ENCODE peak calls at places on chromosomes 12 and 14, in five cellular contexts. N is K562, W is H1, Q is GM12878, Z is HepG2. P is an unnamed sample.

GRCh38 chr12:94187351-94187750 is 39.0 kb downstream of the PLXNC1 start:
- DNase-seq in Q (no peak), W (no peak), N (no peak), Z (no peak), P (no peak)

GRCh38 chr14:97536421-97536820 is 739.2 kb downstream of the VRK1 start:
- DNase-seq in W (no peak), Z (no peak), Q (no peak), N (no peak), P (no peak)

GRCh38 chr14:104267895-104268294 is 129.5 kb downstream of the KIF26A start:
- DNase-seq in Z (no peak), Q (no peak), W (no peak), N (no peak), P (no peak)

GRCh38 chr12:4538207-4539160 is at the start of gene RAD51AP1:
- DNase-seq in N (peak; percentile 95), Z (peak; percentile 93), W (peak; percentile 91), Q (peak; percentile 92), P (peak; percentile 96)

GRCh38 chr12:116233669-116234068 is 43.8 kb downstream of the MED13L start:
- DNase-seq in N (no peak), Q (no peak), Z (no peak), W (no peak), P (no peak)

GRCh38 chr12:1552978-1553471 is 41.4 kb downstream of the FBXL14 start:
- DNase-seq in Z (no peak), Q (no peak), N (no peak), W (no peak), P (no peak)

GRCh38 chr12:67697443-67697842 is 48.9 kb downstream of the DYRK2 start:
- DNase-seq in Z (no peak), W (no peak), N (no peak), Q (no peak), P (no peak)

GRCh38 chr12:107355612-107356011 is 262.3 kb upstream of the CRY1 start:
- DNase-seq in Z (peak; percentile 56), N (no peak), Q (no peak), W (no peak), P (no peak)

GRCh38 chr14:102097441-102098135 is 10.7 kb upstream of the HSP90AA1 start:
- DNase-seq in Q (no peak), N (no peak), W (no peak), Z (no peak), P (no peak)

GRCh38 chr12:111799758-111800157 is 33.0 kb downstream of the ALDH2 start:
- DNase-seq in Q (no peak), N (no peak), W (no peak), Z (no peak), P (no peak)

GRCh38 chr12:125387206-125387605 is 322.0 kb downstream of the AACS start:
- DNase-seq in Q (no peak), Z (peak; percentile 76), N (no peak), W (no peak), P (no peak)

GRCh38 chr12:26135010-26135420 is 10.2 kb upstream of the BHLHE41 start:
- DNase-seq in Q (no peak), N (no peak), Z (no peak), W (no peak), P (no peak)

GRCh38 chr12:84982888-84983287 is 53.2 kb downstream of the TSPAN19 start:
- DNase-seq in N (no peak), Q (no peak), W (no peak), Z (no peak), P (no peak)

DNA sequence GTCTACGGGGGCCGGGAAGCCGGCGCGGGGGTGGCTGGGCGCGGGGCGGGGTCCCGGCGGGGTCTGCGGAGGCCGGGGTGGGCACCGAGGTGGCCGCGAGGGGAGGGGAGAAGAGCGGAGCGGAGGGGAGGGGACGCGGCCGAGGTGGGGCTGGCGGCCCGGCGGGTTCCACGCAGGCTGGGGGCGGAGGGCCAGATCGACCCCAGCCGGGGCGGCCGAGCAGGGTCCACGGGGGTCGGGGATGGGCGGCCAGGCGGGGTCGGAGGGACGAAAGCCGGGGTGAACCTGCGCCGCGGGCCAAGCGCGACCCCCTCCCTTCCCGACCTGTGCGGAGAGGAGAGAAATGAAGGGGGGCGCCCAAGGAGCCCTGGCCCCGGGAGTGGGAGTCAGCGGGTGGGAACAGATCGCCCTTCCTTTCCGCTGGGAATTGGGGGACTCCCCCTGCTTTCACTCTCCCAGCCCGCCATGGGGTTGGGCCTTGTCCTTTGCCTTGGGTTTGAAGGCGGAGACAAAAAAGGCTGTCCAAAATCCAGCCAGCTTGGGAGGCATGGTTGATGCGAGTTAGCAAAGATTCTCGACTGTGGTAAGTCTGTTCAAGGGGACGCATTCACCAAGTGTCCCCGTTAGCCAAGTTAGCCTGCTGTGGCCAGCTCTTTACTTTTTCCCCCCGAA is 493 bp upstream of the CKAP4 start:
- DNase-seq in Z (peak; percentile 19), W (no peak), N (no peak), Q (no peak), P (no peak)
- TF ChIP-seq POLR2A in Z (peak; percentile 25), W (peak; percentile 56), N (no peak), Q (peak; percentile 55), P (no peak)

DNA sequence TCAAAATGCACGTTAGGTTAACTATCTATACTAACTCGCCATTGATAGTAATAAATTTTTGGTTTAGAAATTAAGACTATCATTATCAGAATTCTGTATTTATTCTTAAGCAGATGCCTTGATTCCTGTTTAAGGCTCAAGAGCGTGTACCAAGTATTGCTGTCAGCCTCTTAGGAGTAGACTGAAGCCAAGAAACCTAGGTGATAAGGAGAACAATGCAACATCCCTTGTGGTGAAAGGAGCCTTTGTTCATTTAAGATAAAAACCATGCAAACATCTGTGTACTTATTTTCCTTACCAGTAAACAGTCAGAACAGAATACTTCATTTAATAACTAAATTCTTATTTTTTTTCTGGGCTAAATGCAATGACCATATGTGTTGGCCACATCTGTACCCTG is 109.4 kb upstream of the NOVA1 start:
- DNase-seq in Z (no peak), N (no peak), W (no peak), Q (no peak), P (no peak)
- TF ChIP-seq CEBPB in Z (no peak), N (no peak), W (no peak), Q (no peak), P (no peak)

GRCh38 chr12:57744194-57744776 is 554 bp upstream of the TSPAN31 start:
- DNase-seq in W (no peak), Q (peak; percentile 55), N (peak; percentile 83), Z (no peak), P (peak; percentile 92)
- TF ChIP-seq SRF in W (no peak), Q (no peak), N (no peak), Z (no peak), P (no peak)

GRCh38 chr12:113680868-113681267 is 209.2 kb upstream of the LHX5 start:
- DNase-seq in N (no peak), W (no peak), Q (no peak), Z (no peak), P (no peak)

GRCh38 chr12:113688313-113688712 is 216.6 kb upstream of the LHX5 start:
- DNase-seq in N (no peak), W (no peak), Q (no peak), Z (no peak), P (no peak)

GRCh38 chr12:113683566-113683965 is 211.9 kb upstream of the LHX5 start:
- DNase-seq in W (no peak), N (no peak), Z (no peak), Q (no peak), P (no peak)

GRCh38 chr12:113684908-113685512 is 213.3 kb upstream of the LHX5 start:
- DNase-seq in N (peak; percentile 48), W (no peak), Z (no peak), Q (no peak), P (no peak)

DNA sequence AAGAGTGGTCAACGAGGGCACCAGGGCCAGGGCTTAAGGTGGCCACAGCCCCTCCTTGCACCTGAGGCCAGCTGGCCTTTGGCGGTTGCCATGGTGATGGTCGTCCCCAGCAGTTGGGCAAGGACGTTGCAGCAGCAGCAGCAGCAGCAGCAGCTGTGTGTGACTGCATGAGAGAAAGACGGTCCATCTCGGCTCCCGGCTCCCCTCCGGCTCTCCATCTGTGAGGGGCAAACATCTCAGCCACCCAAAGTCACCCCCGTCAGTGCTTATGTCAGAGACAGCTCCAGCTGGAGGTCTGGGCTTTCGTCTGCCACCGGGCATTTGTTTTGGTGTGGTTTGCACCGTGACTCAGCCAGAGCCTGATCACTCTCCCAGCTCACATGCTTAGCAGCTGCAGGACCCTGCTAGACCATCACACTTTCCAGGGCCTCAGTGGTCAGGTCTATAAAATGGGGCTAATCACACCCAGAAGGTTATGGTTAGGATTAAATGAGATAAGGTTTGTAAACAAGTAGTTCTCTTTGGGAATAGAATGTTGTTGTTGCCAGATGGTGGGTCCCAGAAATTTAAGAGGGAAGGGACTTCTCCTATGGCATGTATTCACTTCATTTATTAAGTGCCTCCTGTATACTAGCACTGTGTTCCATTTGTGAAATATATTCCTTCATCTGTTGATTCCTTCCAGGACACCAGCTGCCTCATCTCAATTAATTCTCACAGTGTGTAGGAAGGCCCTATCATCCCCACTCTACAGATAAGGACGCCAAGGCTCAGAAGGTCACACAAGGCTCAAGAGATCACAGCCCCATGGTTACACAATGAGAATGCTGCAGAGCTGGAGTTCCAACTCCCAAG is 212.6 kb upstream of the LHX5 start:
- DNase-seq in Z (no peak), Q (no peak), W (no peak), N (no peak), P (no peak)
- TF ChIP-seq POLR2A in Z (no peak), Q (no peak), W (no peak), N (no peak), P (no peak)

GRCh38 chr12:78121969-78122610 is 291.4 kb downstream of the NAV3 start:
- DNase-seq in W (no peak), Z (no peak), N (no peak), Q (no peak), P (no peak)
- TF ChIP-seq CEBPB in W (no peak), Z (no peak), N (no peak), Q (no peak), P (no peak)

GRCh38 chr12:56590237-56590830 is 39.8 kb downstream of the BAZ2A start:
- DNase-seq in W (no peak), Q (no peak), N (peak; percentile 67), Z (peak; percentile 41), P (no peak)
- TF ChIP-seq SRF in W (no peak), Q (no peak), N (no peak), Z (no peak), P (no peak)

GRCh38 chr12:119012179-119012578 is 30.8 kb downstream of the SRRM4 start:
- DNase-seq in W (no peak), N (no peak), Z (no peak), Q (no peak), P (no peak)
- TF ChIP-seq POLR2A in W (no peak), N (no peak), Z (no peak), Q (no peak), P (no peak)

P was measured in HCT116.